ENCODE peak calls at places on chromosomes 5 and 9, in six cellular contexts. One of them, this sample, is unnamed.

GRCh38 chr5:180142008-180142803 is 66.8 kb downstream of the RASGEF1C start:
- DNase-seq in HepG2: no peak
- DNase-seq in HCT116: no peak
- DNase-seq in hepatocyte: no peak
- DNase-seq in neural progenitor cell: peak; percentile 48
- DNase-seq in PC-3: no peak
- DNase-seq in this sample: no peak

GRCh38 chr9:97419315-97419867 is 7.5 kb downstream of the TDRD7 start:
- DNase-seq in HepG2: peak; percentile 42
- DNase-seq in HCT116: no peak
- DNase-seq in hepatocyte: no peak
- DNase-seq in neural progenitor cell: no peak
- DNase-seq in PC-3: peak; percentile 56
- DNase-seq in this sample: peak; percentile 76

GRCh38 chr5:109718632-109719031 is 28.9 kb downstream of the MAN2A1 start:
- DNase-seq in HepG2: no peak
- DNase-seq in HCT116: no peak
- DNase-seq in hepatocyte: no peak
- DNase-seq in neural progenitor cell: no peak
- DNase-seq in PC-3: no peak
- DNase-seq in this sample: no peak

GRCh38 chr9:121281614-121282291 is 13.8 kb downstream of the GSN start:
- DNase-seq in HepG2: peak; percentile 85
- DNase-seq in HCT116: peak; percentile 94
- DNase-seq in hepatocyte: peak; percentile 92
- DNase-seq in neural progenitor cell: no peak
- DNase-seq in PC-3: peak; percentile 93
- DNase-seq in this sample: peak; percentile 68

GRCh38 chr9:97985058-97985861 is 2.1 kb downstream of the ANP32B start:
- DNase-seq in HepG2: no peak
- DNase-seq in HCT116: no peak
- DNase-seq in hepatocyte: no peak
- DNase-seq in neural progenitor cell: peak; percentile 36
- DNase-seq in PC-3: peak; percentile 25
- DNase-seq in this sample: peak; percentile 64

GRCh38 chr9:134825025-134825424 is 55.6 kb upstream of the FCN2 start:
- DNase-seq in HepG2: no peak
- DNase-seq in HCT116: no peak
- DNase-seq in hepatocyte: no peak
- DNase-seq in neural progenitor cell: no peak
- DNase-seq in PC-3: no peak
- DNase-seq in this sample: no peak

GRCh38 chr9:98429613-98430012 is 174.2 kb upstream of the TBC1D2 start:
- DNase-seq in HepG2: no peak
- DNase-seq in HCT116: no peak
- DNase-seq in hepatocyte: no peak
- DNase-seq in neural progenitor cell: no peak
- DNase-seq in PC-3: no peak
- DNase-seq in this sample: peak; percentile 89

GRCh38 chr5:8905021-8905420 is 640.9 kb downstream of the SEMA5A start:
- DNase-seq in HepG2: no peak
- DNase-seq in HCT116: no peak
- DNase-seq in hepatocyte: peak; percentile 56
- DNase-seq in neural progenitor cell: no peak
- DNase-seq in PC-3: peak; percentile 93
- DNase-seq in this sample: peak; percentile 53

GRCh38 chr5:135238622-135239460 is 160.2 kb downstream of the MACROH2A1 start:
- DNase-seq in HepG2: no peak
- DNase-seq in HCT116: no peak
- DNase-seq in hepatocyte: no peak
- DNase-seq in neural progenitor cell: no peak
- DNase-seq in PC-3: no peak
- DNase-seq in this sample: no peak

GRCh38 chr5:8683528-8683927 is 814.6 kb downstream of the MTRR start:
- DNase-seq in HepG2: no peak
- DNase-seq in HCT116: no peak
- DNase-seq in hepatocyte: no peak
- DNase-seq in neural progenitor cell: no peak
- DNase-seq in PC-3: no peak
- DNase-seq in this sample: no peak

GRCh38 chr5:140261403-140262171 is 41.3 kb downstream of the PFDN1 start:
- DNase-seq in HepG2: peak; percentile 85
- DNase-seq in HCT116: peak; percentile 79
- DNase-seq in hepatocyte: peak; percentile 88
- DNase-seq in neural progenitor cell: no peak
- DNase-seq in PC-3: peak; percentile 86
- DNase-seq in this sample: peak; percentile 94

GRCh38 chr5:132086277-132086794 is 12.7 kb downstream of the CSF2 start:
- DNase-seq in HepG2: no peak
- DNase-seq in HCT116: no peak
- DNase-seq in hepatocyte: peak; percentile 63
- DNase-seq in neural progenitor cell: no peak
- DNase-seq in PC-3: peak; percentile 91
- DNase-seq in this sample: peak; percentile 97

GRCh38 chr5:149938791-149939358 is 5.7 kb downstream of the PDE6A start:
- DNase-seq in HepG2: no peak
- DNase-seq in HCT116: no peak
- DNase-seq in hepatocyte: peak; percentile 41
- DNase-seq in neural progenitor cell: no peak
- DNase-seq in PC-3: peak; percentile 100
- DNase-seq in this sample: peak; percentile 97

GRCh38 chr9:88746029-88746743 is 211.2 kb downstream of the NXNL2 start:
- DNase-seq in HepG2: no peak
- DNase-seq in HCT116: no peak
- DNase-seq in hepatocyte: peak; percentile 72
- DNase-seq in neural progenitor cell: no peak
- DNase-seq in PC-3: peak; percentile 70
- DNase-seq in this sample: peak; percentile 95

GRCh38 chr9:93184439-93185221 is 691 bp downstream of the WNK2 start:
- DNase-seq in HepG2: no peak
- DNase-seq in HCT116: no peak
- DNase-seq in hepatocyte: no peak
- DNase-seq in neural progenitor cell: peak; percentile 65
- DNase-seq in PC-3: peak; percentile 10
- DNase-seq in this sample: peak; percentile 23
- TF ChIP-seq EZH2 in HepG2: no peak
- TF ChIP-seq EZH2 in HCT116: no peak
- TF ChIP-seq EZH2 in hepatocyte: no peak
- TF ChIP-seq EZH2 in neural progenitor cell: peak; percentile 80
- TF ChIP-seq EZH2 in PC-3: no peak
- TF ChIP-seq EZH2 in this sample: no peak

DNA sequence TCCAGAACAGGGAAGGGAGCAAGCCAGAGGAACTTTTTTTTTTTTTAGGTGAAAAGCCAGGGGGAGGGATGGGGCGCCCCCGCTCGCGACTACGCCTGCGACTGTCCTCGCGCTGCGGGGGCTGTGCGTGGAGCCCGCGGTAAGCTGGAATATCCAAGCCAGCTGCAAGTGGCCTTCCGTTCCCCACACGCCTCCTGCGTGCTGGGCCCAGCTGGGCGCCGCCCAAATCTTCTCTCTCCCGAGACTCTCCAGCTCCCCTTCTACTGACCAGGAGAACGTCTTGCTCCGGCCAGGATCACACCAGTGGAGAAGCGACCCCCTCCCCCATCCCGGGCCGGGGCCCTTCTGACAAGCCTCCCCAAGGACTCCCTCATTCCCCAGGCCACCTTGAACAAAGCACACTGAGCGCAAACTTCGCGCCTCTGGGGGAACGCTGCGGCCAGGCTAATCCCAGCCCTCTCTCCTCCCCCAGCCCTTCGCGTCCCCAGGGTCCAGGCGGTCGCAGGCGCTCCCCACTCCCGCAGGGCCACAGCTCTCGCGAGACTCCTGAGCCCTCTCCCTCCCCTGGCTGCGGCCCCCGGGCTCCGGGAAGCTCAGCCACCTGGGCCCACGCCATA is 6.6 kb downstream of the BARX1 start:
- DNase-seq in HepG2: no peak
- DNase-seq in HCT116: no peak
- DNase-seq in hepatocyte: no peak
- DNase-seq in neural progenitor cell: peak; percentile 73
- DNase-seq in PC-3: no peak
- DNase-seq in this sample: no peak
- TF ChIP-seq EZH2 in HepG2: no peak
- TF ChIP-seq EZH2 in HCT116: no peak
- TF ChIP-seq EZH2 in hepatocyte: no peak
- TF ChIP-seq EZH2 in neural progenitor cell: peak; percentile 88
- TF ChIP-seq EZH2 in PC-3: no peak
- TF ChIP-seq EZH2 in this sample: no peak

DNA sequence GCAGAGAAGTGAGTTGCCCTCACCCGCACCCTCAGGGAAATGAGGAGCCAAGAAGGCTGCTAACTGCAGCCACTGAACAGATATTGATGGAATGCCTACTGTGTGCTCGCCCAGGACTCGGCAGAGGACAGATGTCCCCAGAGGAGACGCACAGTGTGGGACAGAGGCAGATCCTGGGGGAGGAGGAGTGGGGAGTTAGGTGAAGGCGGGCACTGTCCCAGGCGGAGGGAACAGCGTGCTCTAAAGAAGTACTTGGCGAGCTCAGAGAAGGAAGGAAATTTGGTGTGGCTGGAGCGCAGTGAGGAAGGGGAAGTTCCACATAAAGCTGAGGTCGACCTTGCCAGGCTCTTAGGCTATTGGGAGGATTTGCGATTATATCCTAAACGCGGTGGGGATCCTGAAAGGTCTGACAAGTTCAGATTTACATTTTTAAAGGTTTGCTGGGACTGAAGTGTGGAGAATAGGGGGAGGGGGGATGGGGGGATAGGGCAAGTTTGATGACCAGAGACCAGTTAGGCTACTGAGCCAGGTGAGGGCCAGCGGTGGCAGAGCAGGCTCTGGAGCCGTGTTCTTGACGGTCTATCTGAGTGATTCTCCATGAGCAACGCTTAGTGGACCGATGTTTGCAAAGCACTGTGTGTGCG is 23.6 kb upstream of the CERCAM start:
- DNase-seq in HepG2: peak; percentile 25
- DNase-seq in HCT116: no peak
- DNase-seq in hepatocyte: no peak
- DNase-seq in neural progenitor cell: peak; percentile 33
- DNase-seq in PC-3: no peak
- DNase-seq in this sample: peak; percentile 34
- TF ChIP-seq EZH2 in HepG2: no peak
- TF ChIP-seq EZH2 in HCT116: no peak
- TF ChIP-seq EZH2 in hepatocyte: peak; percentile 51
- TF ChIP-seq EZH2 in neural progenitor cell: peak; percentile 82
- TF ChIP-seq EZH2 in PC-3: no peak
- TF ChIP-seq EZH2 in this sample: peak; percentile 11

GRCh38 chr9:132481467-132481866 is 71.5 kb downstream of the CFAP77 start:
- DNase-seq in HepG2: no peak
- DNase-seq in HCT116: no peak
- DNase-seq in hepatocyte: no peak
- DNase-seq in neural progenitor cell: peak; percentile 52
- DNase-seq in PC-3: no peak
- DNase-seq in this sample: no peak

GRCh38 chr9:132474253-132474652 is 64.2 kb downstream of the CFAP77 start:
- DNase-seq in HepG2: peak; percentile 64
- DNase-seq in HCT116: no peak
- DNase-seq in hepatocyte: no peak
- DNase-seq in neural progenitor cell: peak; percentile 91
- DNase-seq in PC-3: no peak
- DNase-seq in this sample: no peak

GRCh38 chr9:132479733-132480132 is 69.7 kb downstream of the CFAP77 start:
- DNase-seq in HepG2: no peak
- DNase-seq in HCT116: no peak
- DNase-seq in hepatocyte: no peak
- DNase-seq in neural progenitor cell: no peak
- DNase-seq in PC-3: no peak
- DNase-seq in this sample: no peak

GRCh38 chr9:132482196-132482813 is 72.3 kb downstream of the CFAP77 start:
- DNase-seq in HepG2: no peak
- DNase-seq in HCT116: no peak
- DNase-seq in hepatocyte: no peak
- DNase-seq in neural progenitor cell: no peak
- DNase-seq in PC-3: no peak
- DNase-seq in this sample: no peak

DNA sequence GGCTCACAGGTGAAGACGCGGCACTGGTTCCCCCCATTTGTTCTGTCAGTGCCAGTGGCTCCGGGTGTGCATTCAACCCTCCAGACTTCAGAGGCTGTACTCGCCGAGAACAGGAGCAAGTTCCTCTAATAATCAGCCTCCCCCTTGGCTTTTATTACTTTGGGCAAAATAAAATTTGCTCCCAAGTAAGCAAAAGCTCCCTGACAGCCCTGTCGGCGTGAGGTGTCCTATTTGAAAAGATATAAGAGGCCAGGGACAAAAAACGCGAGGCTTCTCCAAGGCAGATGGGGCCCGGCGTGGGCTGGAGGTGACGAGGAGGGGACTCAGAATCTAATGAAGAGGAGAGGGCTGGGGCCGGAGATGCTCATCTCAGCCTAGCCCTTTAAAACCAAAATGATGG is 68.3 kb downstream of the CFAP77 start:
- DNase-seq in HepG2: no peak
- DNase-seq in HCT116: no peak
- DNase-seq in hepatocyte: no peak
- DNase-seq in neural progenitor cell: no peak
- DNase-seq in PC-3: no peak
- DNase-seq in this sample: no peak
- TF ChIP-seq EZH2 in HepG2: no peak
- TF ChIP-seq EZH2 in HCT116: no peak
- TF ChIP-seq EZH2 in hepatocyte: no peak
- TF ChIP-seq EZH2 in neural progenitor cell: no peak
- TF ChIP-seq EZH2 in PC-3: no peak
- TF ChIP-seq EZH2 in this sample: no peak

GRCh38 chr9:109245300-109245897 is 75.5 kb downstream of the EPB41L4B start:
- DNase-seq in HepG2: no peak
- DNase-seq in HCT116: no peak
- DNase-seq in hepatocyte: no peak
- DNase-seq in neural progenitor cell: no peak
- DNase-seq in PC-3: peak; percentile 35
- DNase-seq in this sample: no peak

GRCh38 chr9:109244179-109245132 is 76.4 kb downstream of the EPB41L4B start:
- DNase-seq in HepG2: peak; percentile 63
- DNase-seq in HCT116: peak; percentile 52
- DNase-seq in hepatocyte: peak; percentile 85
- DNase-seq in neural progenitor cell: peak; percentile 89
- DNase-seq in PC-3: peak; percentile 74
- DNase-seq in this sample: peak; percentile 68

GRCh38 chr9:109248133-109248581 is 72.7 kb downstream of the EPB41L4B start:
- DNase-seq in HepG2: peak; percentile 79
- DNase-seq in HCT116: no peak
- DNase-seq in hepatocyte: peak; percentile 16
- DNase-seq in neural progenitor cell: no peak
- DNase-seq in PC-3: no peak
- DNase-seq in this sample: peak; percentile 40

GRCh38 chr9:109247228-109247627 is 73.6 kb downstream of the EPB41L4B start:
- DNase-seq in HepG2: no peak
- DNase-seq in HCT116: no peak
- DNase-seq in hepatocyte: no peak
- DNase-seq in neural progenitor cell: no peak
- DNase-seq in PC-3: no peak
- DNase-seq in this sample: no peak

GRCh38 chr9:109246533-109246932 is 74.3 kb downstream of the EPB41L4B start:
- DNase-seq in HepG2: no peak
- DNase-seq in HCT116: no peak
- DNase-seq in hepatocyte: no peak
- DNase-seq in neural progenitor cell: no peak
- DNase-seq in PC-3: no peak
- DNase-seq in this sample: no peak
- TF ChIP-seq EZH2 in HepG2: no peak
- TF ChIP-seq EZH2 in HCT116: no peak
- TF ChIP-seq EZH2 in hepatocyte: no peak
- TF ChIP-seq EZH2 in neural progenitor cell: no peak
- TF ChIP-seq EZH2 in PC-3: no peak
- TF ChIP-seq EZH2 in this sample: no peak

This sample was measured in GM23248.